ENCODE peak calls at places on chromosomes 1 and 21, in five cellular contexts. Z, X, H, S and O are unnamed samples.

GRCh38 chr1:41108696-41109284 is 87.3 kb upstream of the SLFNL1 start:
- DNase-seq in H (no peak), X (no peak), S (no peak), Z (no peak), O (no peak)

GRCh38 chr1:155226910-155227260 is 18.4 kb downstream of the MTX1 start:
- DNase-seq in H (peak; percentile 90), S (peak; percentile 54), X (peak; percentile 80), Z (no peak), O (peak; percentile 71)

GRCh38 chr1:174789399-174789798 is 210.3 kb upstream of the CACYBP start:
- DNase-seq in Z (no peak), X (no peak), S (no peak), H (no peak), O (no peak)

GRCh38 chr1:25174730-25175612 is 57.3 kb downstream of the SYF2 start:
- DNase-seq in X (no peak), H (no peak), S (no peak), Z (peak; percentile 75), O (no peak)

GRCh38 chr1:243505986-243506689 is 250.3 kb downstream of the SDCCAG8 start:
- DNase-seq in Z (no peak), X (no peak), S (peak; percentile 37), H (no peak), O (peak; percentile 57)

GRCh38 chr1:226962421-226963391 is 22.6 kb downstream of the COQ8A start:
- DNase-seq in X (no peak), H (peak; percentile 52), Z (no peak), S (no peak), O (no peak)

GRCh38 chr1:83849191-83850061 is 149.5 kb downstream of the TTLL7 start:
- DNase-seq in H (no peak), Z (no peak), S (no peak), X (no peak), O (no peak)

GRCh38 chr1:107990606-107991005 is 25.6 kb upstream of the VAV3 start:
- DNase-seq in Z (no peak), X (no peak), S (no peak), H (no peak), O (no peak)

GRCh38 chr1:179779645-179780272 is 36.7 kb downstream of the FAM163A start:
- DNase-seq in H (no peak), Z (no peak), X (peak; percentile 84), S (no peak), O (no peak)

GRCh38 chr21:22763442-22763841 is 1765.2 kb downstream of the NCAM2 start:
- DNase-seq in Z (no peak), X (no peak), H (no peak), S (no peak), O (no peak)

GRCh38 chr21:26506951-26507350 is 66.1 kb downstream of the CYYR1 start:
- DNase-seq in Z (no peak), S (no peak), X (no peak), H (no peak), O (no peak)

GRCh38 chr1:232463226-232463625 is 166.7 kb downstream of the SIPA1L2 start:
- DNase-seq in S (no peak), Z (no peak), H (no peak), X (no peak), O (no peak)

GRCh38 chr1:166671627-166672026 is 167.6 kb upstream of the POGK start:
- DNase-seq in S (no peak), X (no peak), Z (no peak), H (no peak), O (no peak)

GRCh38 chr1:20051218-20051829 is 18.7 kb upstream of the PLA2G5 start:
- DNase-seq in X (no peak), H (no peak), S (no peak), Z (no peak), O (no peak)

GRCh38 chr1:48471103-48471502 is 901 bp downstream of the SPATA6 start:
- DNase-seq in S (no peak), X (peak; percentile 51), Z (no peak), H (no peak), O (peak; percentile 26)

GRCh38 chr1:196660912-196661311 is 9.1 kb downstream of the CFH start:
- DNase-seq in S (peak; percentile 49), H (no peak), X (no peak), Z (no peak), O (no peak)

GRCh38 chr21:37208741-37209225 is 58.4 kb downstream of the VPS26C start:
- DNase-seq in H (no peak), X (no peak), Z (no peak), S (no peak), O (no peak)
- H3K27ac ChIP-seq in H (no peak overlapping the region), X (no peak overlapping the region), Z (no peak overlapping the region), S (peak overlapping the region; percentile 53), O (peak overlapping the region; percentile 92)

GRCh38 chr1:36095760-36096405 is 7.2 kb downstream of the ADPRS start:
- DNase-seq in X (no peak), S (no peak), H (peak; percentile 86), Z (no peak), O (no peak)

GRCh38 chr1:36093226-36093625 is 4.5 kb downstream of the ADPRS start:
- DNase-seq in X (peak; percentile 66), Z (no peak), S (no peak), H (no peak), O (no peak)

GRCh38 chr1:36092798-36093185 is 4.1 kb downstream of the ADPRS start:
- DNase-seq in H (no peak), S (no peak), X (no peak), Z (no peak), O (no peak)

GRCh38 chr1:36093919-36094318 is 5.2 kb downstream of the ADPRS start:
- DNase-seq in H (no peak), Z (no peak), S (no peak), X (peak; percentile 95), O (no peak)

GRCh38 chr1:36094621-36095061 is 5.9 kb downstream of the ADPRS start:
- DNase-seq in X (no peak), Z (no peak), H (no peak), S (no peak), O (no peak)
- TF ChIP-seq POLR2A in X (no peak), Z (no peak), H (no peak), S (no peak), O (no peak)

DNA sequence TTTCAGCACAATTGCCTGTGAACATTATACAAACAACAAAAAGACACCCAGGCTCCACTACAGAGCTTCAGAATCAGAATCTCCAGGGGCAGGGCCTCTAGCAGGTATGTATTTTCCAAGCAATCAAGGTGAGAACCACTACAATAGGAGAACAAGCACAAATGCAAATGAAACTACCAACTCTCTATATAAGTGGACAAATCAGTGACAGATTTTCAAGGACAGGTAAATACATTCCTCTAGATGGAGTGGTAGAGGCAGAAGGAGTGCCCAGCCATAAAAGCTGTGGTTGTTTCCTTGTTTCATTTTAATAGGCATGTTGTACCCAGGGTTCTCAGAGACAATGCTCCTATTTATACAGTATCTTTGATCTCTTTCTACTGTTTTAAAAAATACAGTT is 20.1 kb upstream of the CCDC17 start:
- DNase-seq in S (no peak), H (no peak), Z (no peak), X (no peak), O (no peak)
- TF ChIP-seq CTCF in S (no peak), H (no peak), Z (no peak), X (no peak), O (no peak)

DNA sequence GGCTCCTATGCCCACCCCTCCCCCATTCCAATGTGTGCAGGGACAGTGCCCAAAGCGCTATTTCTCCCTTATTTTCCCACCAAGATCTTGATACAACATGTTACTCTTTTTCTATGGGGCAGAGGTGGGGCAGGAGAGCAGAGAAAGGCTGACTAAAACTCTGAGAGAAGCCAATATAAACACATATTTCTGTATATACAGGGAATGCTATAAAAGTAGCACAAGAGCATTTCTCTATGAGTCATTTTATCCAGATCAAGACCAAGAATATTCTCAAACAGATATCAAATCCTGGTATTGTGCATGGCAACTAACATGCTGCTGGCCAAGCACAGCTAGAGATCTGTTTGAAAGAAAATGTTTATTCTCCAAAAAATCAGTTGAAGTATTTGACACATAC is 7.3 kb downstream of the WDR26 start:
- DNase-seq in H (no peak), Z (no peak), X (no peak), S (no peak), O (no peak)
- H3K27ac ChIP-seq in H (no peak overlapping the region), Z (peak overlapping the region; percentile 34), X (no peak overlapping the region), S (no peak overlapping the region), O (no peak overlapping the region)

GRCh38 chr1:205813755-205814058 is 709 bp upstream of the SLC41A1 start:
- DNase-seq in X (no peak), Z (no peak), S (no peak), H (no peak), O (no peak)
- TF ChIP-seq POLR2A in X (no peak), Z (no peak), S (no peak), H (no peak), O (no peak)

GRCh38 chr1:178093150-178093957 is 550 bp upstream of the RASAL2 start:
- DNase-seq in H (peak; percentile 95), Z (peak; percentile 97), X (peak; percentile 96), S (peak; percentile 96), O (peak; percentile 96)
- TF ChIP-seq CTCF in H (no peak), Z (no peak), X (peak; percentile 2), S (no peak), O (no peak)